ENCODE peak calls at places on chromosome 20, in ten cellular contexts. Y is CD8-positive, alpha-beta T cell; R is dorsolateral prefrontal cortex; C is fibroblast of lung; E is GM23338; O is CD8-positive, alpha-beta memory T cell; B is uterus; D is mucosa of descending colon; N is MM.1S; L is AG04449. A is an unnamed sample.
A peak's percentile ranks its signal among the peaks of the same experiment; 100 is the strongest.

GRCh38 chr20:8033447-8033846 is 13.9 kb upstream of the TMX4 start:
- DNase-seq in Y (no peak), R (no peak), C (no peak), E (no peak), O (no peak), B (no peak), D (no peak), N (no peak), L (no peak), A (no peak)

GRCh38 chr20:58755751-58756524 is 63.3 kb downstream of the NPEPL1 start:
- DNase-seq in Y (no peak), R (no peak), C (no peak), E (no peak), O (no peak), B (no peak), D (no peak), N (no peak), L (no peak), A (no peak)

GRCh38 chr20:50548396-50548795 is 38.2 kb downstream of the PTPN1 start:
- DNase-seq in Y (no peak), R (no peak), C (no peak), E (no peak), O (no peak), B (no peak), D (no peak), N (no peak), L (no peak), A (no peak)

GRCh38 chr20:24978493-24978892 is 14.1 kb downstream of the APMAP start:
- DNase-seq in Y (peak; percentile 9), R (peak; percentile 82), C (no peak), E (no peak), O (no peak), B (no peak), D (no peak), N (no peak), L (no peak), A (no peak)

GRCh38 chr20:47487175-47487917 is 14.3 kb upstream of the NCOA3 start:
- DNase-seq in Y (peak; percentile 53), R (no peak), C (peak; percentile 34), E (no peak), O (peak; percentile 70), B (no peak), D (no peak), N (peak; percentile 98), L (no peak), A (no peak)

GRCh38 chr20:48932375-48932941 is 10.9 kb downstream of the ARFGEF2 start:
- DNase-seq in Y (no peak), R (no peak), C (peak; percentile 60), E (no peak), O (no peak), B (no peak), D (no peak), N (no peak), L (no peak), A (no peak)

GRCh38 chr20:49400904-49401303 is 81.6 kb downstream of the KCNB1 start:
- DNase-seq in Y (no peak), R (no peak), C (peak; percentile 33), E (no peak), O (no peak), B (peak; percentile 59), D (no peak), N (no peak), L (peak; percentile 17), A (no peak)

GRCh38 chr20:1178623-1179022 is 6.2 kb downstream of the TMEM74B start:
- DNase-seq in Y (no peak), R (no peak), C (no peak), E (no peak), O (no peak), B (no peak), D (no peak), N (no peak), L (no peak), A (no peak)

GRCh38 chr20:46118481-46119020 is 437 bp downstream of the CD40 start:
- DNase-seq in Y (peak; percentile 50), R (no peak), C (no peak), E (peak; percentile 81), O (no peak), B (peak; percentile 43), D (peak; percentile 41), N (peak; percentile 27), L (no peak), A (peak; percentile 61)

GRCh38 chr20:46119028-46119546 is 973 bp downstream of the CD40 start:
- DNase-seq in Y (peak; percentile 43), R (no peak), C (no peak), E (no peak), O (no peak), B (no peak), D (no peak), N (no peak), L (no peak), A (peak; percentile 25)

GRCh38 chr20:46117704-46118467 is at the start of gene CD40:
- DNase-seq in Y (peak; percentile 79), R (peak; percentile 63), C (peak; percentile 59), E (peak; percentile 96), O (peak; percentile 83), B (peak; percentile 92), D (peak; percentile 81), N (peak; percentile 74), L (no peak), A (peak; percentile 87)

GRCh38 chr20:46120136-46120535 is 2.0 kb downstream of the CD40 start:
- DNase-seq in Y (no peak), R (no peak), C (no peak), E (no peak), O (no peak), B (no peak), D (no peak), N (no peak), L (no peak), A (no peak)

DNA sequence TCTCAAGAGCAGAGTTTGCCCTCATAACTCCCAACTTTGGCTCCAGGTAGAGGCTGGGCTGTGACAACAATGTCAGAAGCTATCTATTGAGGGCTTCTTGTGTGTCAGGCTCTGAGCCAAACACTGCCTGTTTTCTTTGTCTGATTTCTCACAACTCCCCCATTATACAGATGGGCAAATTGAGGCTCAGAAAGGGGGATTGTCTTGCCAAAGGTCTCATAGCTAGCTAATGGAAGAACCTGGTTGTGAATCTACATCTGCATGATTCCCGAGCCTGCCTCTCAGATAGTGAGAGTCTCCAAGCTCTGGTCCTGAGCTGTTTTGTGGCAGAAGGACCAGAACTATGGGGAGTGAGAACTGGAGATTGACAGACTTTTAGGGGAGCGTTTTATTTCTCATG is 1.4 kb downstream of the CD40 start:
- DNase-seq in Y (peak; percentile 29), R (no peak), C (no peak), E (no peak), O (no peak), B (no peak), D (no peak), N (no peak), L (no peak), A (no peak)
- H3K4me3 ChIP-seq in Y (no peak overlapping the region), R (no peak overlapping the region), C (no peak overlapping the region), E (peak overlapping the region; percentile 78), O (no peak overlapping the region), B (no peak overlapping the region), D (no peak overlapping the region), N (peak overlapping the region; percentile 63), L (no peak overlapping the region), A (no peak overlapping the region)

GRCh38 chr20:9743871-9744270 is 95.0 kb downstream of the PAK5 start:
- DNase-seq in Y (no peak), R (no peak), C (no peak), E (no peak), O (no peak), B (no peak), D (no peak), N (no peak), L (no peak), A (no peak)

GRCh38 chr20:9744551-9744950 is 94.3 kb downstream of the PAK5 start:
- DNase-seq in Y (no peak), R (no peak), C (no peak), E (no peak), O (no peak), B (no peak), D (no peak), N (peak; percentile 90), L (no peak), A (no peak)

GRCh38 chr20:9739991-9740390 is 98.9 kb downstream of the PAK5 start:
- DNase-seq in Y (no peak), R (no peak), C (no peak), E (no peak), O (no peak), B (no peak), D (no peak), N (no peak), L (no peak), A (no peak)

GRCh38 chr20:9740486-9740885 is 98.4 kb downstream of the PAK5 start:
- DNase-seq in Y (no peak), R (no peak), C (no peak), E (no peak), O (no peak), B (no peak), D (no peak), N (no peak), L (no peak), A (no peak)

DNA sequence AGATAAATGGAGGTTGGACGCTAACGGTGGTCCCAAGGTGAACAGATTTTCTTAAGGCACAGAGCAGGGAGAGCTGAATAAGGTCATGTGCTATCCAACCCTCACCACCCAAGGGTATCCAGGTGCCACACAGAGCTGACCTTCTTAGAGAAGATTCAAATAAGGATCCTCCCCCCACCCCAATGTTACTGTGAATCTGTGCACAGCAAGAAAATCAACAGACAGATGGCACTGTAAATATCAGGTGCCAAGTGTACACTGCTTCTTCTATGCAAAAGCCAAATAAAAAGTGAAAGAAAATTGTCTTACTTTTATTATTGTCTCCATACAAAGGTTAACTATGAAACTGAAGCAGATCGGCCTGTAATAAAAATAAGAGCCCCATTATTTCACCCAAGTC is 96.9 kb downstream of the PAK5 start:
- DNase-seq in Y (no peak), R (no peak), C (no peak), E (no peak), O (no peak), B (no peak), D (no peak), N (peak; percentile 14), L (no peak), A (no peak)
- H3K4me3 ChIP-seq in Y (no peak overlapping the region), R (no peak overlapping the region), C (no peak overlapping the region), E (no peak overlapping the region), O (no peak overlapping the region), B (no peak overlapping the region), D (no peak overlapping the region), N (no peak overlapping the region), L (no peak overlapping the region), A (no peak overlapping the region)

DNA sequence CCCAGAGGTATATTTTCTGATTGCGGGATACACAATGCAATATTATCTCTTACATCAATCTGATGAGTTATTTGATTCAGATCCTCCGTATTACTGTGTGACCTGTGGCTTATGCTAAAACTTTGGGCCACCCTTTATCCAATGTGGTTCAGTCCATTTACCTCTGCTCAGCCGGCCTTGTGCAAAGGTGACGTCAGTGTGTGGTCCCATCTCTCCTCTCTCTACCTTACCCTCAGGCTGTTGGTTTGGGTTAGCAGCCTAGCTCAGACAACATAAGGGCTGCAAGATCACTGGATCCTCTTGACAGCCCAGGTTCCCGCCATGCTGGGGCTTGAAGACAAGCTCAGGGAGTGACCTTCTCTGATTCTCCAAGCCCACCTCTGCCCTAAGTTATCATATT is 33.0 kb downstream of the SNHG17 start:
- DNase-seq in Y (no peak), R (no peak), C (no peak), E (no peak), O (no peak), B (no peak), D (no peak), N (no peak), L (no peak), A (no peak)
- H3K4me3 ChIP-seq in Y (no peak overlapping the region), R (no peak overlapping the region), C (no peak overlapping the region), E (no peak overlapping the region), O (no peak overlapping the region), B (no peak overlapping the region), D (no peak overlapping the region), N (no peak overlapping the region), L (no peak overlapping the region), A (no peak overlapping the region)

DNA sequence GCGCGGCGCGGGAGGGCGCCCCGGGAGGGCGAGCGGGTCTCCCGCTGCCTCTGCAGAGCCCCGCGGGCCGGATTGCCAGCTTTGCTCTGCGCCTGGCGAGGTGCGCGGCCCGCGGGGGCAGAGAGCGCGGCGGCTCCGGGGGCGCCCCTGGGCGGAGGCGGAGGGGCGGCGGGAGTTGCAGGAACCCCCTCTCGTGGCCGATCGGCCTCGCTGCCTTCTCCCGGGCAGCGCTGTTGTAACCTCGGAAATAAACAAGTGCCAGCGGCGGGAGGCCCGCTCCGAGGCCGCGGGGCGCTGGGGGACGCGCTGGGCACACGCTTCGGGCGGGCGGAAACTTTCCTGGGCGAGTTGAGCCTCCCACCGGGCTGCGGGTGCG is 1.2 kb downstream of the CDH4 start:
- DNase-seq in Y (no peak), R (no peak), C (peak; percentile 51), E (peak; percentile 69), O (no peak), B (no peak), D (no peak), N (no peak), L (no peak), A (no peak)
- H3K4me3 ChIP-seq in Y (no peak overlapping the region), R (peak overlapping the region; percentile 34), C (peak overlapping the region; percentile 80), E (peak overlapping the region; percentile 66), O (no peak overlapping the region), B (no peak overlapping the region), D (no peak overlapping the region), N (no peak overlapping the region), L (peak overlapping the region; percentile 53), A (no peak overlapping the region)